ENCODE peak calls at places on chromosomes 4 and X, in nine cellular contexts. One of them, this sample, is unnamed.

GRCh38 chr4:27484216-27484615 is 623.6 kb downstream of the STIM2 start:
- DNase-seq in GM23338: no peak
- DNase-seq in sigmoid colon: no peak
- DNase-seq in choroid plexus epithelial cell: no peak
- DNase-seq in PC-9: no peak
- DNase-seq in bronchial epithelial cell: no peak
- DNase-seq in MM.1S: no peak
- DNase-seq in tibial nerve: no peak
- DNase-seq in fibroblast of pulmonary artery: no peak
- DNase-seq in this sample: no peak

GRCh38 chr4:155705664-155706063 is 39.0 kb downstream of the GUCY1A1 start:
- DNase-seq in bronchial epithelial cell: no peak
- DNase-seq in tibial nerve: no peak
- DNase-seq in MM.1S: no peak
- DNase-seq in GM23338: peak; percentile 10
- DNase-seq in PC-9: peak; percentile 62
- DNase-seq in sigmoid colon: no peak
- DNase-seq in fibroblast of pulmonary artery: peak; percentile 36
- DNase-seq in choroid plexus epithelial cell: peak; percentile 79
- DNase-seq in this sample: no peak

GRCh38 chrX:109856974-109857373 is 123.9 kb upstream of the ACSL4 start:
- DNase-seq in fibroblast of pulmonary artery: peak; percentile 58
- DNase-seq in bronchial epithelial cell: no peak
- DNase-seq in PC-9: no peak
- DNase-seq in choroid plexus epithelial cell: peak; percentile 56
- DNase-seq in MM.1S: peak; percentile 39
- DNase-seq in GM23338: peak; percentile 46
- DNase-seq in sigmoid colon: no peak
- DNase-seq in tibial nerve: peak; percentile 15
- DNase-seq in this sample: peak; percentile 26

GRCh38 chrX:125005863-125006262 is 313.8 kb upstream of the TEX13C start:
- DNase-seq in fibroblast of pulmonary artery: no peak
- DNase-seq in PC-9: no peak
- DNase-seq in choroid plexus epithelial cell: no peak
- DNase-seq in sigmoid colon: peak; percentile 42
- DNase-seq in MM.1S: no peak
- DNase-seq in bronchial epithelial cell: no peak
- DNase-seq in GM23338: no peak
- DNase-seq in tibial nerve: no peak
- DNase-seq in this sample: no peak

GRCh38 chr4:87073570-87074470 is 139.0 kb downstream of the AFF1 start:
- DNase-seq in GM23338: no peak
- DNase-seq in bronchial epithelial cell: peak; percentile 73
- DNase-seq in PC-9: no peak
- DNase-seq in tibial nerve: peak; percentile 39
- DNase-seq in fibroblast of pulmonary artery: no peak
- DNase-seq in MM.1S: peak; percentile 78
- DNase-seq in choroid plexus epithelial cell: no peak
- DNase-seq in sigmoid colon: peak; percentile 82
- DNase-seq in this sample: peak; percentile 46

GRCh38 chrX:102883491-102883890 is 53.6 kb upstream of the RAB40AL start:
- DNase-seq in GM23338: no peak
- DNase-seq in sigmoid colon: no peak
- DNase-seq in choroid plexus epithelial cell: no peak
- DNase-seq in tibial nerve: no peak
- DNase-seq in fibroblast of pulmonary artery: no peak
- DNase-seq in MM.1S: no peak
- DNase-seq in bronchial epithelial cell: no peak
- DNase-seq in PC-9: no peak
- DNase-seq in this sample: peak; percentile 10

GRCh38 chr4:114400531-114400930 is 198.1 kb upstream of the UGT8 start:
- DNase-seq in PC-9: peak; percentile 39
- DNase-seq in tibial nerve: no peak
- DNase-seq in MM.1S: no peak
- DNase-seq in GM23338: no peak
- DNase-seq in bronchial epithelial cell: peak; percentile 84
- DNase-seq in fibroblast of pulmonary artery: no peak
- DNase-seq in sigmoid colon: no peak
- DNase-seq in choroid plexus epithelial cell: no peak
- DNase-seq in this sample: peak; percentile 87

GRCh38 chr4:141142423-141142822 is 9.2 kb upstream of the RNF150 start:
- DNase-seq in choroid plexus epithelial cell: no peak
- DNase-seq in bronchial epithelial cell: no peak
- DNase-seq in MM.1S: peak; percentile 69
- DNase-seq in PC-9: peak; percentile 40
- DNase-seq in sigmoid colon: no peak
- DNase-seq in tibial nerve: no peak
- DNase-seq in fibroblast of pulmonary artery: no peak
- DNase-seq in GM23338: no peak
- DNase-seq in this sample: no peak

GRCh38 chr4:109574443-109574850 is 14.4 kb downstream of the MCUB start:
- DNase-seq in fibroblast of pulmonary artery: peak; percentile 51
- DNase-seq in PC-9: peak; percentile 38
- DNase-seq in MM.1S: no peak
- DNase-seq in GM23338: peak; percentile 28
- DNase-seq in sigmoid colon: no peak
- DNase-seq in bronchial epithelial cell: no peak
- DNase-seq in tibial nerve: no peak
- DNase-seq in choroid plexus epithelial cell: peak; percentile 55
- DNase-seq in this sample: peak; percentile 51

GRCh38 chrX:55801811-55802210 is 84.3 kb downstream of the RRAGB start:
- DNase-seq in sigmoid colon: no peak
- DNase-seq in GM23338: peak; percentile 3
- DNase-seq in tibial nerve: no peak
- DNase-seq in fibroblast of pulmonary artery: no peak
- DNase-seq in MM.1S: peak; percentile 25
- DNase-seq in bronchial epithelial cell: no peak
- DNase-seq in choroid plexus epithelial cell: no peak
- DNase-seq in PC-9: no peak
- DNase-seq in this sample: peak; percentile 4
- TF ChIP-seq CTCF in sigmoid colon: no peak
- TF ChIP-seq CTCF in GM23338: peak; percentile 30
- TF ChIP-seq CTCF in tibial nerve: no peak
- TF ChIP-seq CTCF in fibroblast of pulmonary artery: no peak
- TF ChIP-seq CTCF in MM.1S: peak; percentile 28
- TF ChIP-seq CTCF in bronchial epithelial cell: no peak
- TF ChIP-seq CTCF in choroid plexus epithelial cell: no peak
- TF ChIP-seq CTCF in PC-9: no peak
- TF ChIP-seq CTCF in this sample: no peak

GRCh38 chr4:48193921-48194320 is 59.9 kb upstream of the TXK start:
- DNase-seq in bronchial epithelial cell: no peak
- DNase-seq in sigmoid colon: no peak
- DNase-seq in choroid plexus epithelial cell: no peak
- DNase-seq in MM.1S: no peak
- DNase-seq in tibial nerve: no peak
- DNase-seq in PC-9: no peak
- DNase-seq in GM23338: no peak
- DNase-seq in fibroblast of pulmonary artery: no peak
- DNase-seq in this sample: no peak

GRCh38 chr4:48194986-48195773 is 61.1 kb upstream of the TXK start:
- DNase-seq in GM23338: no peak
- DNase-seq in bronchial epithelial cell: peak; percentile 14
- DNase-seq in sigmoid colon: no peak
- DNase-seq in choroid plexus epithelial cell: peak; percentile 35
- DNase-seq in tibial nerve: no peak
- DNase-seq in PC-9: no peak
- DNase-seq in fibroblast of pulmonary artery: no peak
- DNase-seq in MM.1S: peak; percentile 57
- DNase-seq in this sample: peak; percentile 34

GRCh38 chr4:48195853-48196252 is 61.8 kb upstream of the TXK start:
- DNase-seq in bronchial epithelial cell: no peak
- DNase-seq in GM23338: no peak
- DNase-seq in choroid plexus epithelial cell: no peak
- DNase-seq in tibial nerve: no peak
- DNase-seq in sigmoid colon: no peak
- DNase-seq in fibroblast of pulmonary artery: no peak
- DNase-seq in MM.1S: no peak
- DNase-seq in PC-9: no peak
- DNase-seq in this sample: no peak

GRCh38 chr4:48197643-48198237 is 63.7 kb upstream of the TXK start:
- DNase-seq in GM23338: no peak
- DNase-seq in sigmoid colon: no peak
- DNase-seq in bronchial epithelial cell: no peak
- DNase-seq in tibial nerve: no peak
- DNase-seq in MM.1S: no peak
- DNase-seq in PC-9: no peak
- DNase-seq in choroid plexus epithelial cell: no peak
- DNase-seq in fibroblast of pulmonary artery: no peak
- DNase-seq in this sample: no peak

DNA sequence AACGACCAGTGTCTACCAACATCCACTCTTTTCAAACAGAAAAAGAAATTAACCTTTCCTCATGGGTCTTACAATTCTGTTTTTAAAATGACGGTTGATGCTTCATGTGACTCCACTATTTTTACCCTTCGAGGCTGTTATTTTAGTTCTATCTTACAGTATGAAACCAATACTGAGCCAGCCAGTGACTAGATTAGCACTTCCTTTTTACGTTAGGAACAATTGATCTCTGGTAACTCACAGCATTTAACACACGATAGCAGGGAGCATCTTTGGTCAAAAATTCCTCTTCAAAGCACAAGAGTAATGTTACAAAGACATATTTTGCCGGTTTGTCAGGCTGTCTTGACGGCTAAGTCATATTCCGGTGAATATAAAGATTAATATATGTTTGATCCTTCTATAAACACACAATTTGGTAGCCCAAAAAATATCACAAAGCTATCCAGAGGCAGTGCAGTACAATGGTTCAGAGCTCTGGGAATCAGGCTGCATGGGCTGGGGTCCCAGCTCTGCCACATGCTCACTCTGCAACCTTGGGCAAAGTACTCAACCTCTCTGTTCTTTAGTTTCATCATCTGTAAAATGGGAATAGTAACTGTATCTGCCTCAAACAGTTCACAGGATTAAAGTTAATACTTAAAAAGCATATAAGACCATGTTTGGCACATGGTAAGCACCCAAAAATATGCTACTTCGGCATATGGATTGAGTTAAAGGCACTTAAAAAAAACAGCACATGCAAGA is 62.9 kb upstream of the TXK start:
- DNase-seq in tibial nerve: no peak
- DNase-seq in fibroblast of pulmonary artery: no peak
- DNase-seq in GM23338: no peak
- DNase-seq in bronchial epithelial cell: no peak
- DNase-seq in MM.1S: peak; percentile 87
- DNase-seq in choroid plexus epithelial cell: no peak
- DNase-seq in sigmoid colon: no peak
- DNase-seq in PC-9: no peak
- DNase-seq in this sample: no peak
- H3K4me3 ChIP-seq in tibial nerve: no peak overlapping the region
- H3K4me3 ChIP-seq in fibroblast of pulmonary artery: no peak overlapping the region
- H3K4me3 ChIP-seq in GM23338: no peak overlapping the region
- H3K4me3 ChIP-seq in bronchial epithelial cell: no peak overlapping the region
- H3K4me3 ChIP-seq in MM.1S: peak overlapping the region; percentile 86
- H3K4me3 ChIP-seq in choroid plexus epithelial cell: no peak overlapping the region
- H3K4me3 ChIP-seq in sigmoid colon: no peak overlapping the region
- H3K4me3 ChIP-seq in PC-9: no peak overlapping the region
- H3K4me3 ChIP-seq in this sample: no peak overlapping the region

GRCh38 chr4:145732001-145732400 is 52.1 kb downstream of the C4orf51 start:
- DNase-seq in MM.1S: no peak
- DNase-seq in fibroblast of pulmonary artery: no peak
- DNase-seq in PC-9: no peak
- DNase-seq in bronchial epithelial cell: no peak
- DNase-seq in sigmoid colon: no peak
- DNase-seq in choroid plexus epithelial cell: no peak
- DNase-seq in GM23338: peak; percentile 62
- DNase-seq in tibial nerve: no peak
- DNase-seq in this sample: no peak
- TF ChIP-seq CTCF in MM.1S: no peak
- TF ChIP-seq CTCF in fibroblast of pulmonary artery: no peak
- TF ChIP-seq CTCF in PC-9: no peak
- TF ChIP-seq CTCF in bronchial epithelial cell: no peak
- TF ChIP-seq CTCF in sigmoid colon: no peak
- TF ChIP-seq CTCF in choroid plexus epithelial cell: no peak
- TF ChIP-seq CTCF in GM23338: no peak
- TF ChIP-seq CTCF in tibial nerve: no peak
- TF ChIP-seq CTCF in this sample: no peak

GRCh38 chrX:38327775-38328081 is 419 bp upstream of the RPGR start:
- DNase-seq in sigmoid colon: no peak
- DNase-seq in PC-9: no peak
- DNase-seq in bronchial epithelial cell: no peak
- DNase-seq in tibial nerve: no peak
- DNase-seq in choroid plexus epithelial cell: no peak
- DNase-seq in GM23338: no peak
- DNase-seq in MM.1S: no peak
- DNase-seq in fibroblast of pulmonary artery: no peak
- DNase-seq in this sample: no peak

GRCh38 chrX:38327007-38327774 is at the start of gene RPGR:
- DNase-seq in fibroblast of pulmonary artery: peak; percentile 95
- DNase-seq in bronchial epithelial cell: peak; percentile 78
- DNase-seq in MM.1S: peak; percentile 89
- DNase-seq in choroid plexus epithelial cell: peak; percentile 96
- DNase-seq in GM23338: peak; percentile 91
- DNase-seq in PC-9: no peak
- DNase-seq in sigmoid colon: peak; percentile 97
- DNase-seq in tibial nerve: peak; percentile 89
- DNase-seq in this sample: peak; percentile 93

GRCh38 chrX:38320819-38321218 is 6.5 kb downstream of the RPGR start:
- DNase-seq in tibial nerve: no peak
- DNase-seq in fibroblast of pulmonary artery: no peak
- DNase-seq in sigmoid colon: no peak
- DNase-seq in PC-9: no peak
- DNase-seq in MM.1S: no peak
- DNase-seq in GM23338: no peak
- DNase-seq in bronchial epithelial cell: no peak
- DNase-seq in choroid plexus epithelial cell: no peak
- DNase-seq in this sample: no peak

GRCh38 chrX:38326086-38326485 is 1.2 kb downstream of the RPGR start:
- DNase-seq in MM.1S: no peak
- DNase-seq in sigmoid colon: no peak
- DNase-seq in bronchial epithelial cell: no peak
- DNase-seq in PC-9: no peak
- DNase-seq in fibroblast of pulmonary artery: no peak
- DNase-seq in choroid plexus epithelial cell: no peak
- DNase-seq in tibial nerve: no peak
- DNase-seq in GM23338: no peak
- DNase-seq in this sample: no peak
- H3K4me3 ChIP-seq in MM.1S: peak overlapping the region; percentile 75
- H3K4me3 ChIP-seq in sigmoid colon: peak overlapping the region; percentile 64
- H3K4me3 ChIP-seq in bronchial epithelial cell: no peak overlapping the region
- H3K4me3 ChIP-seq in PC-9: no peak overlapping the region
- H3K4me3 ChIP-seq in fibroblast of pulmonary artery: peak overlapping the region; percentile 68
- H3K4me3 ChIP-seq in choroid plexus epithelial cell: peak overlapping the region; percentile 79
- H3K4me3 ChIP-seq in tibial nerve: peak overlapping the region; percentile 67
- H3K4me3 ChIP-seq in GM23338: peak overlapping the region; percentile 71
- H3K4me3 ChIP-seq in this sample: peak overlapping the region; percentile 61

GRCh38 chr4:112778520-112778919 is 141.6 kb downstream of the LARP7 start:
- DNase-seq in PC-9: no peak
- DNase-seq in tibial nerve: no peak
- DNase-seq in sigmoid colon: no peak
- DNase-seq in GM23338: peak; percentile 38
- DNase-seq in MM.1S: no peak
- DNase-seq in choroid plexus epithelial cell: no peak
- DNase-seq in fibroblast of pulmonary artery: no peak
- DNase-seq in bronchial epithelial cell: no peak
- DNase-seq in this sample: no peak
- TF ChIP-seq CTCF in PC-9: no peak
- TF ChIP-seq CTCF in tibial nerve: no peak
- TF ChIP-seq CTCF in sigmoid colon: no peak
- TF ChIP-seq CTCF in GM23338: no peak
- TF ChIP-seq CTCF in MM.1S: no peak
- TF ChIP-seq CTCF in choroid plexus epithelial cell: no peak
- TF ChIP-seq CTCF in fibroblast of pulmonary artery: no peak
- TF ChIP-seq CTCF in bronchial epithelial cell: no peak
- TF ChIP-seq CTCF in this sample: no peak